ENCODE peak calls at places on chromosome 22, in six cellular contexts. One of them, this sample, is unnamed.
A peak's percentile ranks its signal among the peaks of the same experiment; 100 is the strongest.

GRCh38 chr22:24994070-24994763 is 41.7 kb downstream of the KIAA1671 start:
- DNase-seq in endothelial cell of umbilical vein: no peak
- DNase-seq in HepG2: no peak
- DNase-seq in GM12878: no peak
- DNase-seq in Peyer's patch: peak; percentile 88
- DNase-seq in lower leg skin: no peak
- DNase-seq in this sample: no peak

GRCh38 chr22:36467946-36468345 is 13.5 kb downstream of the TXN2 start:
- DNase-seq in endothelial cell of umbilical vein: peak; percentile 67
- DNase-seq in HepG2: no peak
- DNase-seq in GM12878: no peak
- DNase-seq in Peyer's patch: no peak
- DNase-seq in lower leg skin: peak; percentile 85
- DNase-seq in this sample: peak; percentile 97

GRCh38 chr22:26322179-26322905 is 106.7 kb upstream of the ASPHD2 start:
- DNase-seq in endothelial cell of umbilical vein: no peak
- DNase-seq in HepG2: no peak
- DNase-seq in GM12878: no peak
- DNase-seq in Peyer's patch: no peak
- DNase-seq in lower leg skin: peak; percentile 14
- DNase-seq in this sample: peak; percentile 77

GRCh38 chr22:36497910-36498669 is 8.8 kb downstream of the FOXRED2 start:
- DNase-seq in endothelial cell of umbilical vein: no peak
- DNase-seq in HepG2: no peak
- DNase-seq in GM12878: no peak
- DNase-seq in Peyer's patch: no peak
- DNase-seq in lower leg skin: no peak
- DNase-seq in this sample: no peak

GRCh38 chr22:29912605-29913398 is 29.8 kb downstream of the MTMR3 start:
- DNase-seq in endothelial cell of umbilical vein: no peak
- DNase-seq in HepG2: no peak
- DNase-seq in GM12878: no peak
- DNase-seq in Peyer's patch: no peak
- DNase-seq in lower leg skin: no peak
- DNase-seq in this sample: peak; percentile 93

GRCh38 chr22:50071432-50072166 is 13.5 kb upstream of the TTLL8 start:
- DNase-seq in endothelial cell of umbilical vein: no peak
- DNase-seq in HepG2: no peak
- DNase-seq in GM12878: no peak
- DNase-seq in Peyer's patch: no peak
- DNase-seq in lower leg skin: no peak
- DNase-seq in this sample: no peak

GRCh38 chr22:28911279-28911640 is 27.9 kb downstream of the ZNRF3 start:
- DNase-seq in endothelial cell of umbilical vein: no peak
- DNase-seq in HepG2: no peak
- DNase-seq in GM12878: no peak
- DNase-seq in Peyer's patch: no peak
- DNase-seq in lower leg skin: peak; percentile 46
- DNase-seq in this sample: no peak

GRCh38 chr22:28247667-28248363 is 328.8 kb upstream of the PITPNB start:
- DNase-seq in endothelial cell of umbilical vein: no peak
- DNase-seq in HepG2: no peak
- DNase-seq in GM12878: no peak
- DNase-seq in Peyer's patch: no peak
- DNase-seq in lower leg skin: no peak
- DNase-seq in this sample: no peak

GRCh38 chr22:19358195-19358594 is 66.7 kb upstream of the CLTCL1 start:
- DNase-seq in endothelial cell of umbilical vein: no peak
- DNase-seq in HepG2: no peak
- DNase-seq in GM12878: no peak
- DNase-seq in Peyer's patch: peak; percentile 29
- DNase-seq in lower leg skin: no peak
- DNase-seq in this sample: no peak

GRCh38 chr22:28034760-28035401 is 115.8 kb upstream of the PITPNB start:
- DNase-seq in endothelial cell of umbilical vein: peak; percentile 86
- DNase-seq in HepG2: no peak
- DNase-seq in GM12878: no peak
- DNase-seq in Peyer's patch: no peak
- DNase-seq in lower leg skin: peak; percentile 88
- DNase-seq in this sample: peak; percentile 59

GRCh38 chr22:20192293-20192971 is 41.6 kb upstream of the CCDC188 start:
- DNase-seq in endothelial cell of umbilical vein: no peak
- DNase-seq in HepG2: no peak
- DNase-seq in GM12878: no peak
- DNase-seq in Peyer's patch: no peak
- DNase-seq in lower leg skin: no peak
- DNase-seq in this sample: no peak

GRCh38 chr22:31861226-31861840 is 83.0 kb upstream of the YWHAH start:
- DNase-seq in endothelial cell of umbilical vein: no peak
- DNase-seq in HepG2: no peak
- DNase-seq in GM12878: no peak
- DNase-seq in Peyer's patch: no peak
- DNase-seq in lower leg skin: no peak
- DNase-seq in this sample: peak; percentile 40

GRCh38 chr22:36467042-36467810 is 14.2 kb downstream of the TXN2 start:
- DNase-seq in endothelial cell of umbilical vein: no peak
- DNase-seq in HepG2: no peak
- DNase-seq in GM12878: no peak
- DNase-seq in Peyer's patch: no peak
- DNase-seq in lower leg skin: peak; percentile 86
- DNase-seq in this sample: peak; percentile 86

GRCh38 chr22:36528795-36529718 is at the start of gene EIF3D:
- DNase-seq in endothelial cell of umbilical vein: peak; percentile 100
- DNase-seq in HepG2: peak; percentile 99
- DNase-seq in GM12878: peak; percentile 99
- DNase-seq in Peyer's patch: peak; percentile 99
- DNase-seq in lower leg skin: peak; percentile 100
- DNase-seq in this sample: peak; percentile 99

GRCh38 chr22:35303029-35303624 is 3.4 kb downstream of the TOM1 start:
- DNase-seq in endothelial cell of umbilical vein: no peak
- DNase-seq in HepG2: no peak
- DNase-seq in GM12878: no peak
- DNase-seq in Peyer's patch: no peak
- DNase-seq in lower leg skin: no peak
- DNase-seq in this sample: no peak

GRCh38 chr22:35258144-35258988 is 1.1 kb downstream of the HMGXB4 start:
- DNase-seq in endothelial cell of umbilical vein: peak; percentile 45
- DNase-seq in HepG2: no peak
- DNase-seq in GM12878: no peak
- DNase-seq in Peyer's patch: no peak
- DNase-seq in lower leg skin: no peak
- DNase-seq in this sample: peak; percentile 11

GRCh38 chr22:24105018-24105360 is 76.3 kb upstream of the SUSD2 start:
- DNase-seq in endothelial cell of umbilical vein: no peak
- DNase-seq in HepG2: no peak
- DNase-seq in GM12878: no peak
- DNase-seq in Peyer's patch: no peak
- DNase-seq in lower leg skin: no peak
- DNase-seq in this sample: peak; percentile 51

GRCh38 chr22:37609240-37610152 is 862 bp downstream of the GGA1 start:
- DNase-seq in endothelial cell of umbilical vein: no peak
- DNase-seq in HepG2: no peak
- DNase-seq in GM12878: no peak
- DNase-seq in Peyer's patch: no peak
- DNase-seq in lower leg skin: no peak
- DNase-seq in this sample: no peak

GRCh38 chr22:37607912-37608476 is 640 bp upstream of the GGA1 start:
- DNase-seq in endothelial cell of umbilical vein: no peak
- DNase-seq in HepG2: no peak
- DNase-seq in GM12878: peak; percentile 94
- DNase-seq in Peyer's patch: no peak
- DNase-seq in lower leg skin: no peak
- DNase-seq in this sample: no peak

GRCh38 chr22:37610480-37611148 is 2.0 kb downstream of the GGA1 start:
- DNase-seq in endothelial cell of umbilical vein: no peak
- DNase-seq in HepG2: no peak
- DNase-seq in GM12878: no peak
- DNase-seq in Peyer's patch: no peak
- DNase-seq in lower leg skin: no peak
- DNase-seq in this sample: no peak

GRCh38 chr22:37607010-37607911 is 1.4 kb upstream of the GGA1 start:
- DNase-seq in endothelial cell of umbilical vein: peak; percentile 73
- DNase-seq in HepG2: peak; percentile 77
- DNase-seq in GM12878: peak; percentile 49
- DNase-seq in Peyer's patch: peak; percentile 96
- DNase-seq in lower leg skin: peak; percentile 96
- DNase-seq in this sample: peak; percentile 40

DNA sequence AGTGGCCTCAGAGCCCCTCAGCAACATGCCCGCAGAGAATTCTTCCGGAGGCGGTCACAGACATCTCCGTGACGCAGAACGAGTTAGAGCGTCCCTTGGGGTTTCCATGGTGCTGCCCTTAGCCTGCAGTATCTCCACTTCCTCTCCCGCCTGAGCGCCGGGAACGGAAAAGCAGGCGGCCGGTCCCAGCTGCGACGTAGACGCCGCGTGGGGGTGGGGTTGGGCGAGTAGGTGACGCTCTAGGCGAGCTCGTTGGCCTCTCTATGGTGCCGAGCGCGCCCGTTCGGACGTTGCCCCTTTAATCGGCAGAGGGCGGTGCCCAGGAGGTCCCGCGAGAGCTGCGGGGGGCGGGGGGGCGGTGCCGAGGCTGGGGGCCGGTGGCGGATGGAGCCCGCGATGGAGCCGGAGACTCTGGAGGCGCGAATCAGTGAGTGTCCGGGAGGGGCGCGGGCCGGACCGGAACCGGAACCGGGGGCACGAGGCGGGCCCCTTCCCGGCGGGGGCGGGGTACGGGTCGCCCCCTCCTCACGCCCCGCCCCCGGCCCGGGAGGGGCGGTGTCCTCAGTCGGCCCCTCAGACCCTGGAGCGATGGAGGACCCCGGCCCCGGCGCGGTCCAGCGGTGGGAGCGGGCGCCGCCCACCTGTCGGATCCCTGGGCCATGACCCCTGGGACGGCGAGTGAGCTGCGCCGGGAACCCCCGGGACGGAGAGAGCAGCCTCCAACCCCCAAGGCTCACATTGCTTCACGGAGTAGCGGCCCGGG is at the start of gene GGA1:
- DNase-seq in endothelial cell of umbilical vein: peak; percentile 99
- DNase-seq in HepG2: peak; percentile 94
- DNase-seq in GM12878: no peak
- DNase-seq in Peyer's patch: peak; percentile 98
- DNase-seq in lower leg skin: peak; percentile 99
- DNase-seq in this sample: peak; percentile 97
- TF ChIP-seq POLR2A in endothelial cell of umbilical vein: no peak
- TF ChIP-seq POLR2A in HepG2: peak; percentile 69
- TF ChIP-seq POLR2A in GM12878: peak; percentile 77
- TF ChIP-seq POLR2A in Peyer's patch: peak; percentile 62
- TF ChIP-seq POLR2A in lower leg skin: no peak
- TF ChIP-seq POLR2A in this sample: peak; percentile 78

DNA sequence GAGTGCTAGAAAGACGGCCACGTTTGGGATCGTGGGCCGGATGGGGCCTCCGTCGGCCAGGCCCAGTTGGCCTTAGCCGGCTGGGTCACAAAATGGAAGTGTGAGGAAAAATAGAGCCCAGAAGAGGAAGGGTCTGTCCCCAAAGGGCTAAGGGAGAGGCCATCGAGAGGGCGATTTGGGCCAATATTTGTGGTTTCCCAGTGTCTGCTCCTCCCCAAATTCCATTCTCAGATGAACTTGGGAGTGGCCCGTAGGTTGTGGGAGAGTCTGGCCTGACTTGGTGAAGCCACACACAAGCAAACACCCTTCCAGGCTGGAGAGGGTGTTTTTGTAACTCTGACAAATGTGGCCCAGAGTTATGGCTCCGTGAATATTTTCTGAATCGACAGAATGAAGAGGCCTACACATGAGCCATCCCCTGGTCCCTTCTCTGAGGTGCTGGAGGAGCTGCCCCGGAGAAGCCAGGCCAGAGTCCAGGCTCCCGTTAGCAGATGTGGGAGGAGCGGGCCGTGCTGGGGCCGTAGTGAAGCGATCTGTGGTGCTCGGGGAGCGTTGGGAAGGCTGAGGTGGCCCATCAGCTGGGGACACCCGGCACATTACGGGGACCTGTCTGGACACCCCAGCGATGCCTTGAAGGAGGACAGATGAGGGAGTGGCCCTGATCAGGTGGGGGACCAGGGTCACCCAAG is 73.5 kb upstream of the PPARA start:
- DNase-seq in endothelial cell of umbilical vein: no peak
- DNase-seq in HepG2: no peak
- DNase-seq in GM12878: no peak
- DNase-seq in Peyer's patch: peak; percentile 64
- DNase-seq in lower leg skin: peak; percentile 90
- DNase-seq in this sample: peak; percentile 37
- TF ChIP-seq POLR2A in endothelial cell of umbilical vein: no peak
- TF ChIP-seq POLR2A in HepG2: no peak
- TF ChIP-seq POLR2A in GM12878: no peak
- TF ChIP-seq POLR2A in Peyer's patch: no peak
- TF ChIP-seq POLR2A in lower leg skin: no peak
- TF ChIP-seq POLR2A in this sample: no peak

DNA sequence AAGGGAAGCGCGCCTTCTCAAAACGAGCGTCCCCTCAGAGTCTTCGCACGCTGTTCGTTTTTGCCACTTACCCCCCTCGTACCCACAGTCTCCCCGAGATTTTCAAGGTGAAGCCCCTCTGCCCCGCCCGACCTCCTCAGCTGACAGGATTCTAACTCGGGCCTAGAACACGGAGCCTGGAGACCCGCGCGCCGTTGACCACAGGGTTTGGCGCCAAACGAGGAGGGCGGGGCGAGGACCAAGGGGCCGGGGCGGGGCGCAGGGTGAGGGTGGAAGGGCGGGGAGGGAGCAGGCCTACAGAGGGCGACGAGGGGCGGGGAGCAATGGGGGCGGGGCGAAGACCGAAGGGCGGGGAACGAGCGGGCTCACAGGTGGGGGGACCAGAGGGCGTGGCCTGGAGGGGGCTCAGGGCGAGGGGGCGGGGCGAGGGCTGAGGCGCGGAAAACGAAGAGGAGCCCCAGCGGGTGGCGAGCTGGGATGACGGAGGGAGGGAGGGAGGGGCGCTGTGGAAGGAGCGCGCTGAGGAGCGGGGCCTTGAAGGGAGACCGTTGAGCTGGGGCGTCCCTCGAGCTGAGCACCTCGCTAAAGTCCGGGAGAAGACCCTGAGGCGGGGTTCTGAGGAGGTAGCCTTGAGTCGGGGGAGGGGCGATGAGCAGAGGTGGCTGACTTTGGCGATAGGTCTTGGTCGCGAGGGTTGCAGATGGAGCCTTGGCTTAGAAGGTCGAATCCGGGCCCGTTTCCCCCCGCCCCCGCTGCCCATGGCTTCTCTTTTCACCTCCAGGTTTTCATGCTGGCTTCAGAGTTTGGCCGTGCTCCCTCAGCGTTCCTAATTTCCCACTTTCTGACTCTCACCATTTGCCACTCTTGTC is at the start of gene DMC1:
- DNase-seq in endothelial cell of umbilical vein: peak; percentile 69
- DNase-seq in HepG2: peak; percentile 69
- DNase-seq in GM12878: peak; percentile 73
- DNase-seq in Peyer's patch: peak; percentile 98
- DNase-seq in lower leg skin: peak; percentile 99
- DNase-seq in this sample: peak; percentile 69
- TF ChIP-seq POLR2A in endothelial cell of umbilical vein: no peak
- TF ChIP-seq POLR2A in HepG2: no peak
- TF ChIP-seq POLR2A in GM12878: peak; percentile 77
- TF ChIP-seq POLR2A in Peyer's patch: no peak
- TF ChIP-seq POLR2A in lower leg skin: no peak
- TF ChIP-seq POLR2A in this sample: no peak

GRCh38 chr22:39240841-39241631 is 3.7 kb downstream of the PDGFB start:
- DNase-seq in endothelial cell of umbilical vein: peak; percentile 62
- DNase-seq in HepG2: peak; percentile 91
- DNase-seq in GM12878: no peak
- DNase-seq in Peyer's patch: peak; percentile 82
- DNase-seq in lower leg skin: peak; percentile 94
- DNase-seq in this sample: no peak
- TF ChIP-seq POLR2A in endothelial cell of umbilical vein: peak; percentile 37
- TF ChIP-seq POLR2A in HepG2: peak; percentile 49
- TF ChIP-seq POLR2A in GM12878: peak; percentile 46
- TF ChIP-seq POLR2A in Peyer's patch: no peak
- TF ChIP-seq POLR2A in lower leg skin: no peak
- TF ChIP-seq POLR2A in this sample: no peak

This sample was measured in IMR-90.